ENCODE peak calls at places on chromosomes 7 and 10, in four cellular contexts. One of them, this sample, is unnamed.

GRCh38 chr7:143391462-143392404 is 10.6 kb downstream of the ZYX start:
- DNase-seq in CD8-positive, alpha-beta T cell: no peak
- DNase-seq in lower lobe of right lung: no peak
- DNase-seq in Kasumi-1: no peak
- DNase-seq in this sample: no peak

GRCh38 chr7:69605070-69605469 is 6.8 kb downstream of the AUTS2 start:
- DNase-seq in CD8-positive, alpha-beta T cell: no peak
- DNase-seq in lower lobe of right lung: no peak
- DNase-seq in Kasumi-1: no peak
- DNase-seq in this sample: no peak

GRCh38 chr7:45033931-45034290 is 33.9 kb downstream of the CCM2 start:
- DNase-seq in CD8-positive, alpha-beta T cell: no peak
- DNase-seq in lower lobe of right lung: no peak
- DNase-seq in Kasumi-1: no peak
- DNase-seq in this sample: no peak

GRCh38 chr10:121681171-121681752 is 83.0 kb upstream of the FGFR2 start:
- DNase-seq in CD8-positive, alpha-beta T cell: no peak
- DNase-seq in lower lobe of right lung: no peak
- DNase-seq in Kasumi-1: no peak
- DNase-seq in this sample: no peak

GRCh38 chr7:136036336-136036735 is 59.2 kb upstream of the MTPN start:
- DNase-seq in CD8-positive, alpha-beta T cell: no peak
- DNase-seq in lower lobe of right lung: no peak
- DNase-seq in Kasumi-1: no peak
- DNase-seq in this sample: no peak

GRCh38 chr10:72765051-72765450 is 73.1 kb downstream of the MCU start:
- DNase-seq in CD8-positive, alpha-beta T cell: no peak
- DNase-seq in lower lobe of right lung: no peak
- DNase-seq in Kasumi-1: no peak
- DNase-seq in this sample: no peak

GRCh38 chr10:97210576-97210975 is 24.8 kb upstream of the SLIT1 start:
- DNase-seq in CD8-positive, alpha-beta T cell: peak; percentile 71
- DNase-seq in lower lobe of right lung: peak; percentile 63
- DNase-seq in Kasumi-1: peak; percentile 80
- DNase-seq in this sample: peak; percentile 41

GRCh38 chr7:25659841-25660240 is 431.6 kb upstream of the NPVF start:
- DNase-seq in CD8-positive, alpha-beta T cell: no peak
- DNase-seq in lower lobe of right lung: no peak
- DNase-seq in Kasumi-1: no peak
- DNase-seq in this sample: no peak

GRCh38 chr7:2281556-2281955 is 32.7 kb downstream of the SNX8 start:
- DNase-seq in CD8-positive, alpha-beta T cell: no peak
- DNase-seq in lower lobe of right lung: no peak
- DNase-seq in Kasumi-1: no peak
- DNase-seq in this sample: no peak

GRCh38 chr10:8361510-8361844 is 307.0 kb downstream of the GATA3 start:
- DNase-seq in CD8-positive, alpha-beta T cell: no peak
- DNase-seq in lower lobe of right lung: no peak
- DNase-seq in Kasumi-1: no peak
- DNase-seq in this sample: peak; percentile 28

GRCh38 chr7:142898377-142899235 is 13.1 kb upstream of the TRPV6 start:
- DNase-seq in CD8-positive, alpha-beta T cell: no peak
- DNase-seq in lower lobe of right lung: peak; percentile 54
- DNase-seq in Kasumi-1: no peak
- DNase-seq in this sample: no peak

GRCh38 chr10:12107781-12108180 is 21.7 kb upstream of the SEC61A2 start:
- DNase-seq in CD8-positive, alpha-beta T cell: no peak
- DNase-seq in lower lobe of right lung: no peak
- DNase-seq in Kasumi-1: no peak
- DNase-seq in this sample: no peak

GRCh38 chr7:138937484-138937883 is 43.7 kb downstream of the KIAA1549 start:
- DNase-seq in CD8-positive, alpha-beta T cell: no peak
- DNase-seq in lower lobe of right lung: no peak
- DNase-seq in Kasumi-1: no peak
- DNase-seq in this sample: no peak

GRCh38 chr10:97024181-97025073 is 161.3 kb downstream of the SLIT1 start:
- DNase-seq in CD8-positive, alpha-beta T cell: no peak
- DNase-seq in lower lobe of right lung: no peak
- DNase-seq in Kasumi-1: peak; percentile 10
- DNase-seq in this sample: no peak

GRCh38 chr10:120580651-120581259 is 123.7 kb downstream of the PLPP4 start:
- DNase-seq in CD8-positive, alpha-beta T cell: no peak
- DNase-seq in lower lobe of right lung: no peak
- DNase-seq in Kasumi-1: no peak
- DNase-seq in this sample: no peak

GRCh38 chr7:112788778-112789343 is 1.3 kb downstream of the TMEM168 start:
- DNase-seq in CD8-positive, alpha-beta T cell: no peak
- DNase-seq in lower lobe of right lung: no peak
- DNase-seq in Kasumi-1: no peak
- DNase-seq in this sample: no peak

GRCh38 chr10:70985824-70986336 is 97.5 kb upstream of the PCBD1 start:
- DNase-seq in CD8-positive, alpha-beta T cell: no peak
- DNase-seq in lower lobe of right lung: no peak
- DNase-seq in Kasumi-1: no peak
- DNase-seq in this sample: no peak

GRCh38 chr7:116497708-116498107 is 1.8 kb upstream of the CAV2 start:
- DNase-seq in CD8-positive, alpha-beta T cell: no peak
- DNase-seq in lower lobe of right lung: no peak
- DNase-seq in Kasumi-1: no peak
- DNase-seq in this sample: no peak

GRCh38 chr7:11188529-11189310 is 215.0 kb downstream of the PHF14 start:
- DNase-seq in CD8-positive, alpha-beta T cell: no peak
- DNase-seq in lower lobe of right lung: no peak
- DNase-seq in Kasumi-1: no peak
- DNase-seq in this sample: no peak

GRCh38 chr10:95289003-95289920 is 1.5 kb downstream of the PDLIM1 start:
- DNase-seq in CD8-positive, alpha-beta T cell: no peak
- DNase-seq in lower lobe of right lung: no peak
- DNase-seq in Kasumi-1: peak; percentile 13
- DNase-seq in this sample: no peak

GRCh38 chr10:13416760-13417159 is 68.7 kb upstream of the SEPHS1 start:
- DNase-seq in CD8-positive, alpha-beta T cell: no peak
- DNase-seq in lower lobe of right lung: no peak
- DNase-seq in Kasumi-1: no peak
- DNase-seq in this sample: no peak

GRCh38 chr10:71431216-71431944 is 34.7 kb downstream of the CDH23 start:
- DNase-seq in CD8-positive, alpha-beta T cell: no peak
- DNase-seq in lower lobe of right lung: no peak
- DNase-seq in Kasumi-1: no peak
- DNase-seq in this sample: no peak

This sample was measured in activated T-helper 2 cell treated with anti-CD3 and anti-CD28 coated beads, Interferon-gamma antibody, Interleukin-2, Interleukin-4, amounts not matched to agents 10 μg/mL and 5 μg/mL and 100 μg/mL, durations not matched to agents 14 hours and 24 hours and 36 hours.